ENCODE peak calls at places on chromosomes 11 and 22, in four cellular contexts. I is tibial nerve, Q is left lung, F is lung. L is an unnamed sample.

GRCh38 chr22:22327723-22328122 is 83.1 kb downstream of the VPREB1 start:
- DNase-seq in F (no peak), Q (no peak), I (no peak), L (no peak)

GRCh38 chr22:41469218-41469851 is 418 bp downstream of the ACO2 start:
- DNase-seq in I (no peak), Q (no peak), F (no peak), L (peak; percentile 59)

GRCh38 chr11:132772712-132773545 is 759.4 kb downstream of the OPCML start:
- DNase-seq in F (no peak), I (no peak), Q (no peak), L (peak; percentile 60)

GRCh38 chr22:22394589-22394988 is 114.0 kb downstream of the ZNF280B start:
- DNase-seq in I (no peak), F (no peak), Q (no peak), L (no peak)

GRCh38 chr22:42399315-42400271 is 32.6 kb downstream of the NFAM1 start:
- DNase-seq in I (peak; percentile 17), Q (no peak), F (peak; percentile 39), L (peak; percentile 16)

GRCh38 chr11:57982763-57983162 is 40.9 kb upstream of the OR9Q1 start:
- DNase-seq in F (no peak), Q (no peak), I (no peak), L (no peak)

GRCh38 chr22:37060801-37061610 is 9.5 kb downstream of the KCTD17 start:
- DNase-seq in Q (no peak), I (no peak), F (no peak), L (peak; percentile 91)

GRCh38 chr22:27885977-27886842 is 32.8 kb downstream of the PITPNB start:
- DNase-seq in I (peak; percentile 57), Q (no peak), F (peak; percentile 34), L (peak; percentile 54)

GRCh38 chr11:115321602-115322289 is 182.5 kb downstream of the CADM1 start:
- DNase-seq in Q (no peak), I (no peak), F (no peak), L (no peak)

GRCh38 chr22:20975541-20976290 is 6.4 kb upstream of the LZTR1 start:
- DNase-seq in F (no peak), Q (peak; percentile 34), I (no peak), L (no peak)

GRCh38 chr11:22460181-22460580 is 122.0 kb downstream of the SLC17A6 start:
- DNase-seq in F (no peak), Q (no peak), I (no peak), L (no peak)

GRCh38 chr22:39658367-39658766 is 87.8 kb downstream of the CACNA1I start:
- DNase-seq in F (no peak), Q (no peak), I (no peak), L (peak; percentile 42)

GRCh38 chr11:104033134-104033533 is 3.3 kb upstream of the DDI1 start:
- DNase-seq in F (no peak), Q (no peak), I (no peak), L (no peak)

GRCh38 chr11:29184939-29185890 is 831.6 kb downstream of the KCNA4 start:
- DNase-seq in Q (no peak), F (no peak), I (no peak), L (no peak)

GRCh38 chr11:19228956-19229355 is 11.8 kb downstream of the E2F8 start:
- DNase-seq in I (no peak), F (no peak), Q (no peak), L (no peak)

GRCh38 chr11:6894097-6894496 is 1.8 kb upstream of the OR2D2 start:
- DNase-seq in I (no peak), Q (no peak), F (no peak), L (no peak)

GRCh38 chr22:41825376-41825775 is 7.5 kb upstream of the SREBF2 start:
- DNase-seq in Q (no peak), F (no peak), I (no peak), L (no peak)

GRCh38 chr11:63916837-63917684 is at the start of gene RCOR2:
- DNase-seq in Q (peak; percentile 89), I (peak; percentile 47), F (peak; percentile 58), L (peak; percentile 76)

GRCh38 chr22:43404673-43405385 is 7.0 kb upstream of the MPPED1 start:
- DNase-seq in I (no peak), Q (no peak), F (no peak), L (no peak)

GRCh38 chr11:12017243-12017678 is 8.8 kb upstream of the DKK3 start:
- DNase-seq in I (no peak), Q (no peak), F (no peak), L (no peak)

GRCh38 chr11:17403977-17404759 is 15.7 kb upstream of the KCNJ11 start:
- DNase-seq in Q (no peak), I (no peak), F (no peak), L (no peak)

GRCh38 chr11:102592634-102593581 is 32.2 kb downstream of the MMP20 start:
- DNase-seq in I (no peak), Q (no peak), F (no peak), L (no peak)

GRCh38 chr11:46537121-46537520 is 56.7 kb downstream of the AMBRA1 start:
- DNase-seq in Q (no peak), I (no peak), F (no peak), L (no peak)

GRCh38 chr22:19732403-19733113 is 9.2 kb downstream of the GP1BB start:
- DNase-seq in F (no peak), I (no peak), Q (no peak), L (no peak)

GRCh38 chr11:79492008-79492407 is 51.2 kb upstream of the TENM4 start:
- DNase-seq in F (no peak), Q (no peak), I (no peak), L (no peak)

GRCh38 chr11:36349345-36350136 is 53.5 kb downstream of the PRR5L start:
- DNase-seq in F (no peak), Q (no peak), I (no peak), L (no peak)

GRCh38 chr11:35293699-35294098 is 125.7 kb downstream of the SLC1A2 start:
- DNase-seq in I (no peak), Q (no peak), F (no peak), L (no peak)

GRCh38 chr11:76824980-76825725 is 35.6 kb upstream of the ACER3 start:
- DNase-seq in I (no peak), F (no peak), Q (no peak), L (no peak)

GRCh38 chr11:83475741-83476140 is 189.6 kb upstream of the CCDC90B start:
- DNase-seq in F (no peak), Q (no peak), I (no peak), L (no peak)

GRCh38 chr11:20293992-20294391 is 69.5 kb upstream of the HTATIP2 start:
- DNase-seq in I (no peak), F (no peak), Q (no peak), L (no peak)

GRCh38 chr11:116513278-116513823 is 259.4 kb downstream of the BUD13 start:
- DNase-seq in I (no peak), Q (no peak), F (no peak), L (no peak)

GRCh38 chr22:41256898-41257260 is 16.1 kb upstream of the CHADL start:
- DNase-seq in F (no peak), Q (no peak), I (no peak), L (no peak)

GRCh38 chr11:67606477-67607295 is at the start of gene NDUFV1:
- DNase-seq in I (peak; percentile 95), F (peak; percentile 96), Q (peak; percentile 100), L (peak; percentile 98)

GRCh38 chr22:45915841-45916240 is 61.1 kb downstream of the WNT7B start:
- DNase-seq in F (no peak), I (no peak), Q (no peak), L (no peak)
- TF ChIP-seq CTCF in F (no peak), I (no peak), Q (no peak), L (no peak)

DNA sequence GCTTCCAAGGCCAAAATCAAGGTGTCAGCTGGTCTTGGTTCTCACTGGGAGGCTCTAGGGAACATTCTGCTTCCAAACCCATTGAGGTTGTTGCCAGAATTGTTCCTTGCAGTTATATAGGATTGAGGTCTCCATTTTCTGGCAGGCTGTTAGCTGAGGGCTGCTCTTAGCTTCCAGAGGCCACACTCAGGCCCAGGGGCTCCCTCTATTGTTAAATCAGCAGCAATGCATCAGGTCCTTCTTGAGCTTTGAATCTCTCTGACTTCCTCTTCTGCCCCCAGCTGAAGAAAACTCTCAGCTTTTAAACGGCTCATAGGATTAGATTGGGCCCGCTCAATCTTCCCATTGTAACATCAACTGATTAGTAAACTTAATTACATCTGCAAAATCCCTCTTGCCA is 39.3 kb upstream of the BSX start:
- DNase-seq in Q (no peak), F (peak; percentile 36), I (peak; percentile 16), L (peak; percentile 52)
- TF ChIP-seq CTCF in Q (peak; percentile 61), F (peak; percentile 19), I (peak; percentile 27), L (peak; percentile 61)

GRCh38 chr11:120985718-120986569 is 38.0 kb upstream of the TBCEL start:
- DNase-seq in I (no peak), F (peak; percentile 54), Q (peak; percentile 85), L (peak; percentile 35)
- TF ChIP-seq CTCF in I (peak; percentile 26), F (no peak), Q (no peak), L (peak; percentile 35)

GRCh38 chr11:125918140-125918840 is 14.0 kb downstream of the DDX25 start:
- DNase-seq in F (no peak), Q (no peak), I (no peak), L (no peak)
- TF ChIP-seq CTCF in F (no peak), Q (no peak), I (no peak), L (no peak)

DNA sequence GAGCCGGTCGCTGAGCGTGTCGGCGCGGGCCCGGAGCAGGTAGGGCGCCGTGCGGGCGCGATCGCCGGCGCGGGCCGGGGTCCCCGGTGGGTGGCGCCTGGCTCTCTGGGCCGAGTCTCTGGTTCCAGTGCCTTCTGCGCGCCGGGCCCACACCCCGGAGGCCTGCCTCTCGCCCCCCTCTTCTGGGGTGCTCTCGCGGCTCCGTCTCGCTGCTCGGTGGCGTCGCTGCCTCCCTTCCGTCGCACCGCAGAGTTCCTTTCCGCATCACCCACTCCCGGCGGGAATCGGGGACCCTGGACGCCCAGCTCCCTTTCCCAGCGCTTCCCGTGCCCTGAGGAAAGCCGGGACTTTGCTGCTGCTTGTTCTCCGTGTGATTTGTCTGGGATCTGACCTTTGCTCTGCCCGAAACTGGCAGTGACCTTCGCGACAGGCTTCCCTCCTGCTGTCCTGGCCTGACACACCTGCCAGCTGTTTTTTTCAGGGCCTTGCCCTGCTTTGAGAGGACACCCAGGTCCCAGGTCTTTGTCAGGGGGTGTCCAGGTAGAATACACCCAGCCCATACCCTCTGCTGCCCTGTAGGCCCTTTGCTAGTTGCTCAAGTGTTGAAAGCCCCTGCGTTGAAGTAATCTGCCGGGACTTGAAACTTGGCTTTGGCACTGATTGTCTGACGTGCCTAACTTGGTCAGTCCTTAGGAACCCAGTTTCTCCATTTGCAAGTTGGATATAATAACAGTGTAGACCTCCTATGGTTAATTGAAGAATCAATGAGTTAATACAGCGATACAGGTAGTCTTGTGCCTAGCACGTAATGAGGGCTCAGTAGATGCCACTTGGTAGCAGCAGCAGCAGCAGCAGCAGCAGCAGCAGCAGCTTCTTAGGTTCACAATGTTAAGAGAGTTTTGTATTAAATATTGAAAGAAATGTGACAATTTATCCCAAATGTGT is 791 bp downstream of the FDX1 start:
- DNase-seq in F (peak; percentile 38), Q (no peak), I (no peak), L (peak; percentile 49)
- TF ChIP-seq CTCF in F (no peak), Q (no peak), I (peak; percentile 49), L (no peak)

GRCh38 chr11:898540-899190 is 11.9 kb downstream of the CHID1 start:
- DNase-seq in Q (no peak), F (no peak), I (peak; percentile 23), L (no peak)
- TF ChIP-seq CTCF in Q (no peak), F (no peak), I (peak; percentile 49), L (no peak)